ENCODE peak calls at places on chromosomes 5 and 9, in seven cellular contexts. E is HepG2, W is K562, L is GM12878, H is GM23338, X is SK-N-SH, V is HCT116. Q is an unnamed sample. For H3K36me3, the result is how much of the 10 kb centered on the place peaks cover.

GRCh38 chr5:8827701-8828100 is 718.2 kb downstream of the SEMA5A start:
- DNase-seq in H (no peak), L (no peak), E (no peak), W (no peak), V (no peak), X (no peak), Q (no peak)

GRCh38 chr5:42985129-42986037 is 54.7 kb downstream of the ANXA2R start:
- DNase-seq in X (no peak), E (peak), H (no peak), L (no peak), V (peak), W (no peak), Q (peak)

GRCh38 chr5:157575096-157575872 is at the start of gene ADAM19:
- DNase-seq in V (no peak), X (peak), L (no peak), H (peak), W (peak), E (no peak), Q (no peak)

GRCh38 chr9:131727184-131727785 is 12.6 kb downstream of the RAPGEF1 start:
- DNase-seq in V (no peak), E (no peak), X (no peak), L (no peak), W (no peak), H (no peak), Q (no peak)

GRCh38 chr5:88732181-88732633 is 150.8 kb downstream of the MEF2C start:
- DNase-seq in L (peak), X (no peak), H (no peak), W (no peak), E (no peak), V (no peak), Q (no peak)

GRCh38 chr9:36142510-36143161 is 6.1 kb downstream of the GLIPR2 start:
- DNase-seq in X (no peak), W (peak), E (no peak), H (no peak), L (no peak), V (no peak), Q (no peak)

GRCh38 chr9:30713279-30713678 is 1671.2 kb upstream of the ACO1 start:
- DNase-seq in E (peak), X (peak), V (no peak), L (no peak), H (no peak), W (no peak), Q (no peak)

GRCh38 chr9:103037508-103038477 is 42.7 kb downstream of the CYLC2 start:
- DNase-seq in H (no peak), V (no peak), X (no peak), L (no peak), W (no peak), E (no peak), Q (no peak)

GRCh38 chr5:89968870-89969472 is 440.6 kb downstream of the CETN3 start:
- DNase-seq in L (no peak), H (no peak), V (no peak), W (no peak), X (no peak), E (no peak), Q (no peak)

GRCh38 chr5:111734013-111734412 is 23.0 kb downstream of the NREP start:
- DNase-seq in X (no peak), L (no peak), V (no peak), H (no peak), W (no peak), E (no peak), Q (no peak)

GRCh38 chr5:121199238-121199999 is 652.3 kb upstream of the FTMT start:
- DNase-seq in H (no peak), L (no peak), V (no peak), X (no peak), W (no peak), E (no peak), Q (no peak)

GRCh38 chr5:69285448-69286116 is 47.0 kb downstream of the CCDC125 start:
- DNase-seq in W (no peak), E (no peak), V (no peak), H (peak), L (no peak), X (no peak), Q (no peak)

GRCh38 chr9:87606921-87607521 is 109.4 kb downstream of the DAPK1 start:
- DNase-seq in W (no peak), H (no peak), E (no peak), V (no peak), X (no peak), L (no peak), Q (no peak)

DNA sequence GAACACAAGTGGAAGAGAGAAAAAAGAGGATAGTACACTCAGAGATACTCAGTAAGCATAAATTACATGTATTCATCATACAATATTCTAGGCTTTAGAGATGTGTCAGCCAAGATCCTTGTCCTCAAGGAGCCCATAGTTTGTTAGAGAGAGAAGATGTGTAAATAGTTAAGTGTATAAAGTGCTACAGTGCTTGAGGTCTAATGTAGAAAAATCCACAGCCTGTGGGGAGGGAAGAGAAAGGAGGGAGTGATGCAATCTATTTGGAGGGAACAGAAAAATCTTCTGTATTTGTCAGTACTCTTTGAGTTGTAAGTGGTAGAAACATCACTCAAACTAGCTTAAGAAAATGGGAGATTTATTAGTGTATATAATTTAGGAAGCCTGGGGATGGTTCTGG is 81.9 kb downstream of the PALM2AKAP2 start:
- DNase-seq in W (no peak), E (no peak), V (no peak), H (no peak), L (no peak), X (no peak), Q (no peak)
- TF ChIP-seq REST in W (no peak), E (no peak), V (no peak), H (no peak), L (no peak), X (no peak), Q (no peak)

DNA sequence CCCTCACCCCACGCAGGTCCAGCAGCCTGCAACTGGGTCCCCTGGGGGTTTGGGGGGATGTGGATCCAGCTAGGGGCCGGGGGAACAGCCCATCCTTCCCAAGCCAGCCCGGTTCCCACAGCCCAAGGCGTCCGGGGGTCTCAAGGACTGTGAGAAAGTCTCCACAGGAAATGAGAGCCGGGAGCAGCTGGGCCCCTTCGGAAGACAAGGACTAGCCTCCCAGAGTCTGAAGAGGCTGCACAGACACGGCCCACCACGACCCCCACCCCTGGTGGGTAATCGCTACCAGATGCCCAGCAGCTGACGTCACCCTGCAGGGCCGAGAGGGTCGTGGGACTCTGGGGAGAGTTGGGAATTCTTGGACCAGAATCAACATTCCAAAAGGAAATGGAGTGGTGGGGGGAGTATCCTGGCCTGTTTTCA is 10.5 kb downstream of the SH2D3C start:
- DNase-seq in L (no peak), H (peak), W (no peak), E (no peak), V (no peak), X (peak), Q (no peak)
- H3K36me3 ChIP-seq in L (under half), H (under half), W (under half), E (under half), V (under half), X (under half), Q (under half)

GRCh38 chr5:74943905-74944304 is 77.7 kb upstream of the FAM169A start:
- DNase-seq in L (no peak), X (no peak), W (peak), E (no peak), V (no peak), H (peak), Q (no peak)
- TF ChIP-seq CTCF in L (peak), X (peak), W (peak), E (peak), V (peak), H (peak), Q (peak)

GRCh38 chr5:127561254-127561653 is 43.8 kb downstream of the PRRC1 start:
- DNase-seq in W (no peak), X (no peak), V (no peak), H (no peak), L (no peak), E (no peak), Q (no peak)

GRCh38 chr5:127565586-127566270 is 48.3 kb downstream of the PRRC1 start:
- DNase-seq in L (no peak), W (no peak), E (no peak), H (no peak), X (no peak), V (no peak), Q (no peak)

GRCh38 chr5:127564002-127564769 is 46.7 kb downstream of the PRRC1 start:
- DNase-seq in W (peak), V (peak), X (peak), H (peak), E (peak), L (no peak), Q (peak)

GRCh38 chr5:127563133-127563532 is 45.7 kb downstream of the PRRC1 start:
- DNase-seq in X (no peak), L (no peak), W (no peak), H (no peak), E (no peak), V (no peak), Q (no peak)

GRCh38 chr5:127562252-127562651 is 44.8 kb downstream of the PRRC1 start:
- DNase-seq in X (peak), E (peak), L (no peak), W (peak), H (peak), V (no peak), Q (no peak)
- TF ChIP-seq REST in X (no peak), E (no peak), L (no peak), W (no peak), H (no peak), V (no peak), Q (no peak)

GRCh38 chr9:117232991-117233390 is 181.9 kb downstream of the ASTN2 start:
- DNase-seq in X (no peak), E (no peak), H (no peak), V (no peak), L (no peak), W (no peak), Q (no peak)

GRCh38 chr9:117234178-117234577 is 180.7 kb downstream of the ASTN2 start:
- DNase-seq in H (no peak), X (no peak), L (no peak), E (no peak), W (no peak), V (no peak), Q (no peak)

DNA sequence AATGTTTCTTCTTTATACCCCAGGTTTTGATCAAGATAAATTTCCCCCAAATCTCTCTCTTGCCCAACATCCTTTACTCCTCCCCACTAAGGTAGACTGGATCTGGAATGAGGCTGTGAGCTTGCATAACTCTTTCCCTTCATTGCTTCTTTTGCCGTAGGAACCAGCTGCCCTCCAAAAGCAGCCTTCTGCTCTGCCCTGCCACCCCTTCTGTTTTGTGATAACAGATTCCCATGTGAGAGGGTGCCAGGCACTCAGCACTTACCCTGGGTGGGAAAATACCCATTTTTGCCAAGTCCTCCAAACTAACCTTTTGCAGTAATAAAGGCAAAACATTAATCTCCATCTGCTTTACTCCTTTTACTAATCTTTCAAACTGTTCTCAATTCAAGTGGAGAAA is 182.6 kb downstream of the ASTN2 start:
- DNase-seq in V (no peak), W (no peak), H (no peak), L (no peak), E (no peak), X (no peak), Q (no peak)
- H3K36me3 ChIP-seq in V (under half), W (under half), H (under half), L (under half), E (under half), X (under half), Q (under half)

DNA sequence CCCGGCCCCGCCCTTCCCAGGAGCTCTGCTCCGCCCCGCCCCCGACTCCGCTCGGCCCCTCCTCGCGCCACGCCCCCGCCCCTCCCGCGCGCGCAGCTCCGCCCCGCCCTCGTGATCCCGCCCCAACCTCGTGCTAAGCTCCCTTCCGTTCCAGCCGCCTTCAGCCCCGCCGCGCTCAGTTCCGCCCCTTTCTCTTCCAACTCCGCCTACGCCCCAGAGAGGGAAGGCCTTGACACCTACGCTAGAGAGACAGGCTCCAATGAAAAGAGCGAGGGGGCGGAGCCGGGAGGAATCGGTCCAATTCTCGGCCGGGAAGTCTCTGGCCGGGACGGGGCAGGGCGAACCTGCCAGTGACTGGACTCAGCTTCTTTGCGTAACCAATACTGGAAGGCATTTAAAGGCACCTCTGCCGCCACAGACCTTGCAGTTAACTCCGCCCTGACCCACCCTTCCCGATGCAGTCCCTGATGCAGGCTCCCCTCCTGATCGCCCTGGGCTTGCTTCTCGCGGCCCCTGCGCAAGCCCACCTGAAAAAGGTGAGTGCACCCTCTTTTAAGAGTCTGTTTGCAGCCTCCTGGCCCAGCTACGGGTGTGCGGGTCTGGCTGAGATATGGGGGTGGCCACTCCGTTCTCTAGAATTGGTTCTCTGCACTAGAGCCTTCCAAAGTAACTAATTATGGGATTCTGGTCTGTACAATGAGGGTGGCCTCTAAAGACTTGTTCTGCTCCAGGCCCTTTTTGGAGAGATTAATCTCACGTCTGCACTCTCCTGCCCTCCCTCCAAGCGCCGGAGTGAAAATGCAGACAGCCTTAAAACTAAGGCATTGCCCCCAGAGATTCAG is at the start of gene GM2A:
- DNase-seq in E (peak), H (peak), V (peak), L (peak), X (peak), W (peak), Q (peak)
- TF ChIP-seq CTCF in E (no peak), H (no peak), V (no peak), L (no peak), X (no peak), W (no peak), Q (no peak)

GRCh38 chr9:108698801-108699200 is 157.0 kb downstream of the ACTL7B start:
- DNase-seq in W (no peak), V (no peak), X (no peak), H (no peak), L (no peak), E (no peak), Q (no peak)
- TF ChIP-seq REST in W (no peak), V (no peak), X (no peak), H (no peak), L (no peak), E (no peak), Q (no peak)

GRCh38 chr5:178153530-178154340 is at the start of gene NHP2:
- DNase-seq in H (peak), E (peak), X (peak), W (peak), L (peak), V (peak), Q (peak)

GRCh38 chr5:178155065-178155464 is 1.4 kb upstream of the NHP2 start:
- DNase-seq in V (no peak), L (no peak), H (no peak), E (no peak), W (no peak), X (no peak), Q (no peak)

GRCh38 chr5:178149199-178149932 is 4.3 kb downstream of the NHP2 start:
- DNase-seq in E (no peak), L (no peak), X (no peak), H (peak), V (no peak), W (no peak), Q (no peak)

GRCh38 chr5:178150977-178151734 is 2.5 kb downstream of the NHP2 start:
- DNase-seq in E (no peak), X (no peak), V (no peak), H (no peak), W (peak), L (no peak), Q (no peak)

DNA sequence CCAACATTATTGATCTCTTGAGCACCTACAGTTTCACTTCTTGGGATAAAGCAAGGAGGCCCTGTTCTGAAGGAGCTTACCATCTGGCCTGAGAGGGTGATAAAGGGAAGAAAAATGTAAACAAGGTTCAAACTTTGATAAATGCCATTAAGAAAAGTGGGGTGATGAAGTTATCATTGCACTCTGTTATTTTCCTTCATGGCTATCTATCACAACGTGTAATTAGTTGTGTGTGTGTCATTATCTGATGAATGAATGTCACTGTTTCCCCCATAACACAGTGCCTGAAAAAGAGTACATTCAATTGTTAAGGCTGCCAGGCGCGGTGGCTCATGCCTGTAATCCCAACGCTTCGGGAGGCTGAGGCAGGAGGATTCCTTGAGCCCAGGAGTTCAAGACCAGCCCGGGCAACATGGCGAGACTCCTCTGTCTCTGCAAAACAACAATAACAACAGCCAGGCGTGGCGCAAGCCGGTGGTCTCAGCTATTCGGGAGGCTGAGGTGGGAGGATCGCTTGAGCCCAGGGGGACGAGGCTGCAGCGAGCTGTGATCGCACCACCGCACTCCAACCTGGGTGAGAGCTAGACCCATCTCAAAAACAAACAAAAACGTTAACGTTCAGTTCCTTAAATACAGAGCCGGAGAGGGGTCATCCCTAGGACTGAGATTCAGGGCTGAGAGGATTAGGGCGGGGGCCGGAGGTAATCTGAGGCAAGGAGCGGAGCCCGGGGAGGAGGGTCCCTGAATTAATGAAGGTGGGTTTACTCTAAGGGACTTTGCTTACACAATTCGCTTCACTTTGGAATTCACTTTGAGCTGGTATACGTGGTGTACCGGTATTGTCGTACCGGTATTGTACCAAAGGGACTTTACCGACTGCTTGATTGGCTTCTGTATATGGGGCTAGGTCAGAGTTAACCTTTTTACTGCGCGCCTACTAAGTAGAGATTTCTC is 917 bp downstream of the NHP2 start:
- DNase-seq in W (no peak), E (no peak), L (no peak), H (no peak), V (no peak), X (no peak), Q (no peak)
- H3K36me3 ChIP-seq in W (under half), E (under half), L (under half), H (under half), V (under half), X (under half), Q (under half)